ENCODE peak calls at places on chromosomes 1 and 21, in eight cellular contexts. One of them, this sample, is unnamed. For H3K4me1, the result is how much of the 10 kb centered on the place peaks cover.

GRCh38 chr1:109950509-109950908 is 34.1 kb upstream of the AHCYL1 start:
- DNase-seq in uterus: no peak
- DNase-seq in esophagus muscularis mucosa: no peak
- DNase-seq in pancreas: no peak
- DNase-seq in aorta: no peak
- DNase-seq in heart right ventricle: no peak
- DNase-seq in naive thymus-derived CD4-positive, alpha-beta T cell: no peak
- DNase-seq in PC-3: no peak
- DNase-seq in this sample: no peak

GRCh38 chr1:16296643-16297042 is 55.6 kb downstream of the FBXO42 start:
- DNase-seq in esophagus muscularis mucosa: no peak
- DNase-seq in naive thymus-derived CD4-positive, alpha-beta T cell: no peak
- DNase-seq in uterus: no peak
- DNase-seq in PC-3: no peak
- DNase-seq in pancreas: no peak
- DNase-seq in heart right ventricle: no peak
- DNase-seq in aorta: no peak
- DNase-seq in this sample: no peak

GRCh38 chr1:85850238-85850637 is 142.0 kb upstream of the ZNHIT6 start:
- DNase-seq in pancreas: no peak
- DNase-seq in naive thymus-derived CD4-positive, alpha-beta T cell: no peak
- DNase-seq in PC-3: peak
- DNase-seq in aorta: no peak
- DNase-seq in heart right ventricle: no peak
- DNase-seq in uterus: no peak
- DNase-seq in esophagus muscularis mucosa: no peak
- DNase-seq in this sample: peak

GRCh38 chr1:208245185-208245705 is 1.1 kb upstream of the PLXNA2 start:
- DNase-seq in pancreas: peak
- DNase-seq in esophagus muscularis mucosa: peak
- DNase-seq in uterus: peak
- DNase-seq in PC-3: peak
- DNase-seq in naive thymus-derived CD4-positive, alpha-beta T cell: peak
- DNase-seq in heart right ventricle: peak
- DNase-seq in aorta: peak
- DNase-seq in this sample: peak

GRCh38 chr1:201376464-201377374 is 761 bp downstream of the TNNT2 start:
- DNase-seq in naive thymus-derived CD4-positive, alpha-beta T cell: no peak
- DNase-seq in pancreas: no peak
- DNase-seq in esophagus muscularis mucosa: no peak
- DNase-seq in PC-3: peak
- DNase-seq in heart right ventricle: no peak
- DNase-seq in uterus: no peak
- DNase-seq in aorta: no peak
- DNase-seq in this sample: no peak

GRCh38 chr1:14067686-14068085 is 367.7 kb downstream of the PRDM2 start:
- DNase-seq in aorta: no peak
- DNase-seq in PC-3: no peak
- DNase-seq in heart right ventricle: no peak
- DNase-seq in uterus: no peak
- DNase-seq in esophagus muscularis mucosa: peak
- DNase-seq in pancreas: no peak
- DNase-seq in naive thymus-derived CD4-positive, alpha-beta T cell: no peak
- DNase-seq in this sample: no peak

GRCh38 chr1:153857505-153857904 is 65.3 kb downstream of the GATAD2B start:
- DNase-seq in aorta: no peak
- DNase-seq in heart right ventricle: no peak
- DNase-seq in esophagus muscularis mucosa: no peak
- DNase-seq in PC-3: no peak
- DNase-seq in naive thymus-derived CD4-positive, alpha-beta T cell: no peak
- DNase-seq in pancreas: no peak
- DNase-seq in uterus: no peak
- DNase-seq in this sample: no peak

GRCh38 chr1:246788895-246789338 is 64.7 kb downstream of the SCCPDH start:
- DNase-seq in heart right ventricle: no peak
- DNase-seq in pancreas: no peak
- DNase-seq in uterus: no peak
- DNase-seq in esophagus muscularis mucosa: no peak
- DNase-seq in naive thymus-derived CD4-positive, alpha-beta T cell: no peak
- DNase-seq in aorta: no peak
- DNase-seq in PC-3: no peak
- DNase-seq in this sample: no peak

GRCh38 chr1:971751-972506 is 5.6 kb downstream of the PLEKHN1 start:
- DNase-seq in esophagus muscularis mucosa: no peak
- DNase-seq in PC-3: no peak
- DNase-seq in naive thymus-derived CD4-positive, alpha-beta T cell: no peak
- DNase-seq in pancreas: no peak
- DNase-seq in uterus: no peak
- DNase-seq in heart right ventricle: no peak
- DNase-seq in aorta: no peak
- DNase-seq in this sample: no peak

GRCh38 chr1:224539971-224540370 is 76.1 kb upstream of the CNIH3 start:
- DNase-seq in aorta: no peak
- DNase-seq in pancreas: no peak
- DNase-seq in esophagus muscularis mucosa: peak
- DNase-seq in PC-3: no peak
- DNase-seq in naive thymus-derived CD4-positive, alpha-beta T cell: no peak
- DNase-seq in heart right ventricle: no peak
- DNase-seq in uterus: no peak
- DNase-seq in this sample: no peak

GRCh38 chr1:28927442-28928305 is 13.3 kb downstream of the EPB41 start:
- DNase-seq in naive thymus-derived CD4-positive, alpha-beta T cell: no peak
- DNase-seq in uterus: no peak
- DNase-seq in pancreas: no peak
- DNase-seq in aorta: no peak
- DNase-seq in esophagus muscularis mucosa: no peak
- DNase-seq in heart right ventricle: no peak
- DNase-seq in PC-3: no peak
- DNase-seq in this sample: no peak

GRCh38 chr1:157360021-157360390 is 192.3 kb downstream of the FCRL5 start:
- DNase-seq in naive thymus-derived CD4-positive, alpha-beta T cell: no peak
- DNase-seq in PC-3: no peak
- DNase-seq in esophagus muscularis mucosa: no peak
- DNase-seq in pancreas: no peak
- DNase-seq in uterus: no peak
- DNase-seq in heart right ventricle: no peak
- DNase-seq in aorta: no peak
- DNase-seq in this sample: no peak

DNA sequence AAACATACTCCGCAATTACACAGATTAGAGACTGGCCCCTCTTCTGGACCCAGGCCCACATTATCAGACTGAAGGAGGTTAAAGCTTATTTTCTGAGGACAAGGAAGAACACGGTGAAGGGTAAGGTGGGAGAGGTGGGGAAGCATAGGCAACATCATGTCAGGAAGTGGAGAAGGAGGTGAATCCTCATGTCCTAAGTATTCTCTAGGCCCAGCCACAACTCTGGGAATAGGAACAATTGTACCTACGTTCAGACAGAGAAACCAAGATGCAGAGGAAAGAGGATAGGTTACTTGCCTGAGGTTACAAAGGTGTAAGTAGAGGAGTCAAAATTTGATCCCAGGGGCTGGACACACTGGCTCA is 15.8 kb upstream of the AIM2 start:
- DNase-seq in aorta: no peak
- DNase-seq in uterus: no peak
- DNase-seq in naive thymus-derived CD4-positive, alpha-beta T cell: no peak
- DNase-seq in heart right ventricle: no peak
- DNase-seq in pancreas: no peak
- DNase-seq in PC-3: no peak
- DNase-seq in esophagus muscularis mucosa: no peak
- DNase-seq in this sample: no peak
- H3K4me1 ChIP-seq in aorta: under half
- H3K4me1 ChIP-seq in uterus: under half
- H3K4me1 ChIP-seq in naive thymus-derived CD4-positive, alpha-beta T cell: under half
- H3K4me1 ChIP-seq in heart right ventricle: under half
- H3K4me1 ChIP-seq in pancreas: under half
- H3K4me1 ChIP-seq in PC-3: under half
- H3K4me1 ChIP-seq in esophagus muscularis mucosa: under half
- H3K4me1 ChIP-seq in this sample: under half

GRCh38 chr1:11802616-11802972 is 3.2 kb downstream of the MTHFR start:
- DNase-seq in PC-3: no peak
- DNase-seq in pancreas: no peak
- DNase-seq in uterus: no peak
- DNase-seq in heart right ventricle: peak
- DNase-seq in naive thymus-derived CD4-positive, alpha-beta T cell: no peak
- DNase-seq in esophagus muscularis mucosa: no peak
- DNase-seq in aorta: no peak
- DNase-seq in this sample: no peak
- H3K27ac ChIP-seq in PC-3: no peak
- H3K27ac ChIP-seq in pancreas: peak
- H3K27ac ChIP-seq in uterus: peak
- H3K27ac ChIP-seq in heart right ventricle: peak
- H3K27ac ChIP-seq in naive thymus-derived CD4-positive, alpha-beta T cell: peak
- H3K27ac ChIP-seq in esophagus muscularis mucosa: peak
- H3K27ac ChIP-seq in aorta: no peak
- H3K27ac ChIP-seq in this sample: no peak

GRCh38 chr1:39199593-39199992 is 4.9 kb upstream of the MACF1 start:
- DNase-seq in uterus: no peak
- DNase-seq in aorta: no peak
- DNase-seq in PC-3: no peak
- DNase-seq in esophagus muscularis mucosa: no peak
- DNase-seq in heart right ventricle: no peak
- DNase-seq in pancreas: no peak
- DNase-seq in naive thymus-derived CD4-positive, alpha-beta T cell: no peak
- DNase-seq in this sample: no peak

GRCh38 chr1:39194398-39195051 is 10.0 kb upstream of the MACF1 start:
- DNase-seq in pancreas: no peak
- DNase-seq in naive thymus-derived CD4-positive, alpha-beta T cell: no peak
- DNase-seq in uterus: no peak
- DNase-seq in PC-3: no peak
- DNase-seq in aorta: no peak
- DNase-seq in heart right ventricle: no peak
- DNase-seq in esophagus muscularis mucosa: no peak
- DNase-seq in this sample: no peak

GRCh38 chr1:39195166-39196111 is 9.1 kb upstream of the MACF1 start:
- DNase-seq in uterus: no peak
- DNase-seq in heart right ventricle: no peak
- DNase-seq in pancreas: no peak
- DNase-seq in esophagus muscularis mucosa: no peak
- DNase-seq in PC-3: peak
- DNase-seq in aorta: no peak
- DNase-seq in naive thymus-derived CD4-positive, alpha-beta T cell: peak
- DNase-seq in this sample: no peak

GRCh38 chr1:39196244-39197215 is 8.0 kb upstream of the MACF1 start:
- DNase-seq in heart right ventricle: peak
- DNase-seq in esophagus muscularis mucosa: no peak
- DNase-seq in pancreas: no peak
- DNase-seq in PC-3: peak
- DNase-seq in naive thymus-derived CD4-positive, alpha-beta T cell: peak
- DNase-seq in aorta: no peak
- DNase-seq in uterus: no peak
- DNase-seq in this sample: no peak
- H3K4me1 ChIP-seq in heart right ventricle: half or more
- H3K4me1 ChIP-seq in esophagus muscularis mucosa: half or more
- H3K4me1 ChIP-seq in pancreas: under half
- H3K4me1 ChIP-seq in PC-3: under half
- H3K4me1 ChIP-seq in naive thymus-derived CD4-positive, alpha-beta T cell: half or more
- H3K4me1 ChIP-seq in aorta: under half
- H3K4me1 ChIP-seq in uterus: under half
- H3K4me1 ChIP-seq in this sample: under half

DNA sequence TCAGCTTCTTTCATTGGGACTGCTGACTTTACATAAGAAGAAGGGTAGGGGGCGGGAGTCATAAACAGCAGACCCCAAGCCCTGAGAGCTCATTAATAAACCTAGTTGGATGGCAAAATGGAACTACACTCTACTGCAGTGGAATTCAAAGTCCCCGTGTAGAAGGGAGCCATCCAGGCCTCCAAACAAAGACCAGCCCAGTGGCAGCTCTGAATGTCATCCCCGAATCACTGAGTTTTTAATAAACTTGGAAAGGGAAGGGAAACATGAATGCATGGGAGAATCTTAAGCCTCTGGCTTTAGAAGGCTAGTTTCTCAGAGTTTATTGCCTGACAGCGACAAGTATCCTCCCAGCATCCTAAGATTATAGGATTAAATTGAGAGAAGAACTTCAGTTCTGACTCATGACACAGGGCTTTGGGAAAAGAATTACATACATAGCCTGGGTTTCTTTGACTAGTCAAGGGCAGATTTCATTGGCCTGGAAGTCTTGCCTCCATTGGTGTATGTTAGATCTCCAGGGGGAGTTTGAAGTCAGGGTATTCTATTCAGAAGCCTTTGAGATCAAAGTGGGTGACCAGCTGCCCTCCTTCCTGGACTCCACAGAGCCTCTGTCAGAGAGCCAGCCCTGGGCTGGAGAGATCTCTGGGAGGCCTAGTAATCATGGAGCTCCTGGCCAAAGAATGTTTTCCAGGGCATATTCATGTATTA is 3.8 kb downstream of the ATF3 start:
- DNase-seq in esophagus muscularis mucosa: no peak
- DNase-seq in uterus: no peak
- DNase-seq in heart right ventricle: no peak
- DNase-seq in aorta: no peak
- DNase-seq in naive thymus-derived CD4-positive, alpha-beta T cell: no peak
- DNase-seq in PC-3: no peak
- DNase-seq in pancreas: no peak
- DNase-seq in this sample: peak
- H3K27ac ChIP-seq in esophagus muscularis mucosa: no peak
- H3K27ac ChIP-seq in uterus: no peak
- H3K27ac ChIP-seq in heart right ventricle: no peak
- H3K27ac ChIP-seq in aorta: no peak
- H3K27ac ChIP-seq in naive thymus-derived CD4-positive, alpha-beta T cell: no peak
- H3K27ac ChIP-seq in PC-3: no peak
- H3K27ac ChIP-seq in pancreas: no peak
- H3K27ac ChIP-seq in this sample: no peak

DNA sequence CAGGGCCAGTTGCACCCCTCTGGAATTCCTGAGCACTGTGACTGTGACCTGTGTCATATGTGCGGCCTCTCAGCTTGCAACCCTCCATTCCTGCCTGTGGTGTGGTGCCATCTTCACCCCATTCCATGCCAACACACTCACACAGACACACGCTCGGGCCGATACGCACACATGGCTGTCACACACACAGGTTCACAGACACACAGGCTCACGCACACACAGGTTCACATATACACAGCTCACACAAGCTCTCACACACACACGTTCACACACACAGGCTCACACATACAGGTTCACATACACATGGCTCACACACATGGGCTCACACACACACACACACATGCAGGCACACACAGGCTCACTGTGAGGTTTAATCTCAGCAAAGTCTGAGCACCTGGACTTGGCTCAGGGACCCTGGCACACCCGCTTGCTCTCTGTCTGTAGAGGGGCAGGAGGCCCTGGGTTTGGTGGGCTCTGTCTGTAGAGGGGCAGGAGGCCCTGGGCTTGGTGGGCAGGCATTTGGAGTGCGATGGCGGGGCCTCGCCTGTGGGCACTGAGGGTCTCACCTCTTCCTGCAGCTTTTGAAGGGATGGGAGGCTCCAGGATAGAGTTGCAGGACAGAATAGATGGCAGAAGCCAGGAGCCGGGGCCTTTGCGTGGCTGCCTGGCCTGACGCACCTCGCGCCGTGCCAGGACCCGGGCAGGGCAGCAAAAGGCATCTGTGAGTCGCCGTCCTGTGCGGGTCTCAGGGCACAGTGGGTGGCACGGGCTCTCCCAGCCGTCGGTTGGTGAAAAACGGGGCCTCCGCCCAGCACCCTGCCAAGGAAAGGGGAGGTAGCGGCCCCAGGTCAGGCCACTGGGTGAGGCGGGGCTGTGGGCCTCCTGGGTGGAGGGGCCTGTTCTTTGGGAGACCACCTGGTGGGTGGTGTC is 17.1 kb downstream of the COL18A1 start:
- DNase-seq in heart right ventricle: no peak
- DNase-seq in pancreas: no peak
- DNase-seq in esophagus muscularis mucosa: no peak
- DNase-seq in aorta: peak
- DNase-seq in naive thymus-derived CD4-positive, alpha-beta T cell: no peak
- DNase-seq in uterus: no peak
- DNase-seq in PC-3: no peak
- DNase-seq in this sample: no peak
- H3K4me1 ChIP-seq in heart right ventricle: under half
- H3K4me1 ChIP-seq in pancreas: under half
- H3K4me1 ChIP-seq in esophagus muscularis mucosa: under half
- H3K4me1 ChIP-seq in aorta: under half
- H3K4me1 ChIP-seq in naive thymus-derived CD4-positive, alpha-beta T cell: under half
- H3K4me1 ChIP-seq in uterus: under half
- H3K4me1 ChIP-seq in PC-3: under half
- H3K4me1 ChIP-seq in this sample: under half

This sample was measured in foreskin keratinocyte.